ENCODE peak calls at places on chromosomes 5 and 9, in nine cellular contexts. M, O, D, W, Y, C, R, P and Q are unnamed samples. For H3K4me1 and H3K36me3, the result is how much of the 10 kb centered on the place peaks cover.

GRCh38 chr5:96712100-96712746 is 50.0 kb downstream of the CAST start:
- DNase-seq in M (no peak), O (no peak), Y (no peak), W (no peak), D (no peak), C (no peak), R (no peak), P (no peak), Q (no peak)

GRCh38 chr9:95023217-95024003 is 294.1 kb downstream of the FANCC start:
- DNase-seq in Y (no peak), P (peak), O (no peak), M (no peak), W (peak), D (no peak), R (peak), C (peak), Q (no peak)

GRCh38 chr5:15004506-15004905 is 132.9 kb upstream of the ANKH start:
- DNase-seq in D (no peak), O (no peak), C (no peak), Y (no peak), R (no peak), P (no peak), W (no peak), M (no peak), Q (peak)

GRCh38 chr9:113148377-113148715 is 2.5 kb upstream of the SLC31A2 start:
- DNase-seq in O (no peak), D (no peak), M (no peak), Y (no peak), P (no peak), C (no peak), R (no peak), W (no peak), Q (no peak)

GRCh38 chr9:21477466-21477865 is 4.6 kb downstream of the IFNE start:
- DNase-seq in P (no peak), O (no peak), W (no peak), M (no peak), R (no peak), C (no peak), Y (no peak), D (no peak), Q (no peak)

GRCh38 chr9:123453904-123454321 is 97.9 kb downstream of the CRB2 start:
- DNase-seq in O (peak), M (no peak), C (no peak), R (peak), Y (no peak), W (no peak), P (no peak), D (no peak), Q (no peak)

GRCh38 chr5:172421-172820 is 18.9 kb upstream of the LRRC14B start:
- DNase-seq in M (no peak), D (no peak), W (no peak), Y (no peak), R (no peak), P (no peak), C (no peak), O (peak), Q (no peak)

GRCh38 chr5:14145356-14146334 is 2.5 kb downstream of the TRIO start:
- DNase-seq in R (no peak), P (no peak), D (no peak), Y (no peak), M (no peak), W (no peak), C (no peak), O (no peak), Q (no peak)

GRCh38 chr5:157290156-157290980 is 24.4 kb downstream of the CYFIP2 start:
- DNase-seq in O (no peak), R (no peak), D (peak), Y (no peak), C (no peak), M (peak), P (no peak), W (no peak), Q (no peak)

GRCh38 chr5:160697281-160697680 is 154.7 kb downstream of the ATP10B start:
- DNase-seq in C (no peak), R (no peak), D (no peak), O (no peak), Y (no peak), P (no peak), W (no peak), M (no peak), Q (no peak)

GRCh38 chr9:120925535-120926396 is 830 bp downstream of the TRAF1 start:
- DNase-seq in R (no peak), Y (peak), C (peak), M (no peak), W (no peak), D (peak), O (peak), P (peak), Q (no peak)

GRCh38 chr5:174585472-174585871 is 138.9 kb upstream of the MSX2 start:
- DNase-seq in W (no peak), C (no peak), O (no peak), P (no peak), D (no peak), R (no peak), Y (no peak), M (no peak), Q (no peak)

GRCh38 chr9:30140415-30140814 is 2244.0 kb upstream of the ACO1 start:
- DNase-seq in Y (no peak), M (no peak), R (no peak), O (no peak), W (no peak), C (no peak), D (no peak), P (no peak), Q (no peak)

GRCh38 chr9:89428901-89429890 is 68.7 kb downstream of the SEMA4D start:
- DNase-seq in C (no peak), R (no peak), W (no peak), D (no peak), M (peak), O (no peak), P (no peak), Y (peak), Q (no peak)

DNA sequence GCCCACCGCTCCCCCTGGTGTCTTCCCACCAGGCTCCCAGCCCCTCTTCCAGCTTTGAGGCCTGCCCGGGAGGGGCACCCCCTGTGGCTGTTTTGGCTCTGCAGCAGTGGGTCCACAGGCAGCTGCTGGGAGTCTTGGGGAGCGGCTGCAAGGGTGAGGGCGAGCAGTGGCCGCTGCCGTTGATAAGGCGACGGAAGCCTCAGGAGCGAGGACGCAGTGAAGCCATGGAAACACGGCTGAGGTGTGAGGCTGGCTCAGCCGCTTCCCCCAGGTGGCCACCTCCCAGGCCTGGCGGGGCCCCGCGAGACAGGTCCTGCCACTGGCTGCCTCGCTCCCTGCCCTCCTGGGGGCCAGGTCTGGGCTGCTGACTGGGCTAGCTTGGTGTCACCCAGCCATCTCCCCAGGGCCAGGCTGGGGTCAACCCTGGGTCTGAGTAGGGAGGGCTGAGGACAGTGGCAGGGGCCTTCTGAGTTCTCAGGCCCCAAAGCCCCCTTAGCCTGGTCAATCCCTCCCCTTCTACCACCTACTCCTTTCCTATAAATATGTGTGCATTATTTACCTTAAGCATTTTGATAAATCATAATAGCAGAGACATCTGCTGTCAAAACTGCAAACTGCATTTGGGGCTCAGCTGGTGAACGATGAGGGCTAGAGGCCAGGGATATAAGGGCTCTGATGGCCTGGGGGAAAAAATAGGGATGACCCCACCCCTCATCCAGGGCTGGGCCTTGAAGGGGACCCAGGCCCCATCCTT is 41.7 kb downstream of the CXXC5 start:
- DNase-seq in M (peak), O (no peak), D (peak), W (peak), P (no peak), Y (peak), C (peak), R (no peak), Q (no peak)
- H3K4me1 ChIP-seq in M (under half), O (under half), D (under half), W (half or more), P (half or more), Y (under half), C (half or more), R (half or more), Q (under half)

GRCh38 chr5:43920422-43920821 is 317.4 kb downstream of the NNT start:
- DNase-seq in W (no peak), Y (no peak), C (no peak), R (no peak), P (no peak), D (no peak), M (no peak), O (no peak), Q (no peak)

DNA sequence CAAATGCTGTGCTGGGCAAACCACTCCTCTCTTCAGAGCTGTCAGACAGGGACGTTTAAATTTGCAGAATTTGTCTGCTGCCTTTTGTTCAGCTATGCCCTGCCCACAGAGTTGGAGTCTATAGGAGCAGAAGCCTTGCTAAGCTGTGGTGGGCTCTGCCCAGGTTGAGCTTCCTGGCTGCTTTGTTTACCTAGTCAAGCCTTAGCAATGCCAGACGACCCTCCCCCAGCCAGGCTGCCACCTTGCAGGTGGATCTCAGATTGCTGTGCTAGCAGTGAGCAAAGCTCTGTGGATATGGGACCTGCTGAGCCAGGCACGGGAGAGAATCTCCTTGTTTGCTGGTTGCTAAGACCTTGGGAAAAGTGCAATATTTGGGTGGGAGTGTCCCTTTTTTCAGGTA is 314.9 kb downstream of the NNT start:
- DNase-seq in O (peak), M (peak), P (no peak), D (no peak), C (no peak), W (no peak), R (no peak), Y (no peak), Q (no peak)
- H3K36me3 ChIP-seq in O (under half), M (under half), P (under half), D (under half), C (under half), W (under half), R (under half), Y (under half), Q (under half)

GRCh38 chr9:33125871-33126822 is 41.0 kb downstream of the B4GALT1 start:
- DNase-seq in P (no peak), M (no peak), C (no peak), Y (no peak), W (no peak), R (no peak), D (peak), O (peak), Q (no peak)
- H3K4me1 ChIP-seq in P (half or more), M (under half), C (under half), Y (under half), W (under half), R (half or more), D (under half), O (under half), Q (under half)

DNA sequence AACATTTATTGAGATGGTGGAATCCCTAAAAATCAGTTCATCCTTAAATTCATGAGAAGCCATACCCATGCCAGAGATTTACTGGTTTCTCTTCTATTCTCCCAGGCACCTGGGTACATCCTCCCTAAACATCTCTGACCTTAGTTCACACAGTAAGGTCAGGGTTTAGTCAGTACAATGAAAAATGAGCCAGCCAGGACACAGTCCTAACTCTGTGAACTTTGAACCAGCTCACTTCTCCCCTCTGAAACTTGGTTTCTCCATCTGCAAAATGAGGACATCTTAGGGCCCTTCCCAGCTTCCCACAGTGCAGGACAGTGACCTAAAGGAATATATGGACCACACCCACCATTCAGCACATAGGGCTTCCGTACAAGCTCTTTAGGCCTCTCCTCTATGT is 1.9 kb downstream of the NOP16 start:
- DNase-seq in M (no peak), Y (no peak), P (no peak), W (no peak), R (no peak), C (no peak), O (no peak), D (no peak), Q (no peak)
- H3K36me3 ChIP-seq in M (under half), Y (under half), P (under half), W (under half), R (half or more), C (under half), O (under half), D (under half), Q (under half)

GRCh38 chr5:133848306-133848924 is 120.0 kb downstream of the C5orf15 start:
- DNase-seq in M (no peak), P (no peak), D (no peak), O (no peak), R (no peak), W (no peak), C (no peak), Y (no peak), Q (peak)

GRCh38 chr5:133846478-133847226 is 121.8 kb downstream of the C5orf15 start:
- DNase-seq in M (no peak), W (no peak), P (no peak), R (no peak), C (no peak), Y (no peak), O (no peak), D (no peak), Q (no peak)

GRCh38 chr5:133847886-133848285 is 120.5 kb downstream of the C5orf15 start:
- DNase-seq in P (no peak), Y (no peak), R (no peak), D (no peak), O (peak), M (no peak), C (no peak), W (no peak), Q (no peak)

GRCh38 chr5:133849116-133849515 is 119.3 kb downstream of the C5orf15 start:
- DNase-seq in D (no peak), P (no peak), O (no peak), W (no peak), M (no peak), C (no peak), R (no peak), Y (no peak), Q (no peak)

GRCh38 chr5:133847301-133847700 is 121.1 kb downstream of the C5orf15 start:
- DNase-seq in Y (no peak), W (no peak), C (no peak), D (no peak), M (no peak), O (no peak), P (no peak), R (no peak), Q (no peak)
- H3K4me1 ChIP-seq in Y (under half), W (under half), C (under half), D (under half), M (under half), O (under half), P (under half), R (under half), Q (under half)

DNA sequence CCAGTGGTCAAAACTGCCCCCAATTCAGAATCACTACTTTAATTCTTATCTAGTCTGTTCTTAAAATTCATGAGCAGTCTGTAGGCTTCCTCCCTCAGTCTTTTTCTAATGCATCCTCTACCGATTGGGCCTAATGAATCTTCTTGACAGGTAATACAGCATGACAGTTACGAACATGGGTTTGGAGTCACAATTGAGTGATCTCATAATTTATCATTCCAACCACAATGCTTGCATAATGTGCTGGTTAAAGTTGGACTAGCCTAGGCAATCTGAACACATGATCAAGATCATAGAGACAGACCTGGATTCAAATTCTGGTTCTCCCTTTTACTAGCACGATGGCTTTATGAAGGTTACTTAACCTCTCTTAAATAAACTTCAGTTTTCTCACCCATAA is 33.1 kb upstream of the SETD9 start:
- DNase-seq in R (no peak), P (no peak), M (no peak), Y (no peak), O (no peak), D (no peak), W (no peak), C (no peak), Q (no peak)
- H3K36me3 ChIP-seq in R (half or more), P (under half), M (under half), Y (under half), O (under half), D (under half), W (half or more), C (under half), Q (under half)

GRCh38 chr9:86282979-86283535 is 719 bp upstream of the ISCA1 start:
- DNase-seq in W (no peak), D (peak), O (peak), P (peak), M (peak), C (no peak), R (no peak), Y (no peak), Q (no peak)
- H3K4me1 ChIP-seq in W (under half), D (under half), O (under half), P (under half), M (under half), C (under half), R (half or more), Y (under half), Q (under half)